ENCODE peak calls at places on chromosomes 12 and 14, in six cellular contexts. Y is C1 segment of cervical spinal cord, R is GM23248, G is H9, I is renal cortical epithelial cell, W is astrocyte of the spinal cord. H is an unnamed sample.

GRCh38 chr12:130633771-130634170 is 82.3 kb downstream of the RIMBP2 start:
- DNase-seq in Y (peak), R (no peak), G (peak), I (peak), W (no peak), H (no peak)

GRCh38 chr12:66716522-66716921 is 37.6 kb upstream of the GRIP1 start:
- DNase-seq in Y (no peak), R (no peak), G (no peak), I (no peak), W (no peak), H (no peak)

GRCh38 chr14:96790211-96790610 is 7.0 kb upstream of the VRK1 start:
- DNase-seq in Y (no peak), R (no peak), G (no peak), I (no peak), W (no peak), H (no peak)

GRCh38 chr12:65269603-65270002 is 8.9 kb upstream of the MSRB3 start:
- DNase-seq in Y (no peak), R (peak), G (no peak), I (no peak), W (no peak), H (peak)

GRCh38 chr14:85061256-85061655 is 468.7 kb upstream of the FLRT2 start:
- DNase-seq in Y (no peak), R (no peak), G (no peak), I (no peak), W (no peak), H (no peak)

GRCh38 chr14:35122696-35123387 is 490 bp downstream of the PRORP start:
- DNase-seq in Y (no peak), R (peak), G (no peak), I (peak), W (peak), H (peak)

GRCh38 chr14:32675433-32675832 is 263.2 kb upstream of the NPAS3 start:
- DNase-seq in Y (no peak), R (no peak), G (no peak), I (no peak), W (no peak), H (no peak)

GRCh38 chr12:53999596-54000104 is 311 bp upstream of the HOXC9 start:
- DNase-seq in Y (no peak), R (peak), G (no peak), I (no peak), W (peak), H (peak)

GRCh38 chr12:122449317-122449716 is 26.8 kb upstream of the CLIP1 start:
- DNase-seq in Y (no peak), R (peak), G (no peak), I (peak), W (peak), H (peak)

GRCh38 chr14:78933948-78934524 is 763.9 kb downstream of the NRXN3 start:
- DNase-seq in Y (no peak), R (peak), G (no peak), I (peak), W (peak), H (peak)

GRCh38 chr12:54700301-54700700 is 52.1 kb upstream of the DCD start:
- DNase-seq in Y (no peak), R (no peak), G (no peak), I (peak), W (no peak), H (no peak)

GRCh38 chr12:13223176-13223806 is 26.8 kb downstream of the EMP1 start:
- DNase-seq in Y (no peak), R (peak), G (no peak), I (peak), W (peak), H (peak)

GRCh38 chr12:124523071-124523470 is 44.3 kb downstream of the NCOR2 start:
- DNase-seq in Y (peak), R (peak), G (no peak), I (peak), W (no peak), H (peak)

GRCh38 chr12:6383572-6384498 is at the start of gene LTBR:
- DNase-seq in Y (peak), R (peak), G (peak), I (peak), W (peak), H (peak)

H was measured in AG10803.